ENCODE peak calls at places on chromosomes 16 and 17, in eight cellular contexts. M, J, V, A, U, C, L and T are unnamed samples.

GRCh38 chr16:67426022-67426421 is 4.9 kb upstream of the HSD11B2 start:
- DNase-seq in M (no peak), J (no peak), V (no peak), A (no peak), U (no peak), C (no peak), L (no peak), T (no peak)

GRCh38 chr17:79801156-79802038 is 4.5 kb upstream of the CBX8 start:
- DNase-seq in M (no peak), J (no peak), V (no peak), A (no peak), U (no peak), C (peak), L (no peak), T (peak)

GRCh38 chr17:41717408-41718286 is 5.5 kb downstream of the GAST start:
- DNase-seq in M (peak), J (peak), V (no peak), A (no peak), U (no peak), C (peak), L (no peak), T (peak)

GRCh38 chr16:47463771-47464624 is 2.9 kb downstream of the PHKB start:
- DNase-seq in M (no peak), J (no peak), V (no peak), A (no peak), U (no peak), C (no peak), L (no peak), T (no peak)

GRCh38 chr17:55264640-55265298 is at the start of gene HLF:
- DNase-seq in M (no peak), J (peak), V (peak), A (peak), U (peak), C (peak), L (peak), T (peak)

GRCh38 chr17:70646673-70647072 is 477.3 kb downstream of the KCNJ2 start:
- DNase-seq in M (no peak), J (no peak), V (no peak), A (no peak), U (no peak), C (no peak), L (no peak), T (no peak)

GRCh38 chr16:81035975-81036750 is 521 bp downstream of the ATMIN start:
- DNase-seq in M (peak), J (peak), V (peak), A (peak), U (no peak), C (peak), L (peak), T (peak)

GRCh38 chr17:59754547-59754946 is 47.1 kb downstream of the VMP1 start:
- DNase-seq in M (peak), J (no peak), V (no peak), A (no peak), U (peak), C (no peak), L (no peak), T (peak)

GRCh38 chr17:15914400-15915165 is 30.3 kb upstream of the ADORA2B start:
- DNase-seq in M (no peak), J (no peak), V (no peak), A (no peak), U (no peak), C (no peak), L (no peak), T (peak)

GRCh38 chr17:49995055-49995738 is at the start of gene DLX3:
- DNase-seq in M (peak), J (peak), V (no peak), A (peak), U (no peak), C (peak), L (no peak), T (peak)

GRCh38 chr16:83713597-83713996 is 94.2 kb upstream of the HSBP1 start:
- DNase-seq in M (no peak), J (no peak), V (no peak), A (no peak), U (no peak), C (peak), L (peak), T (peak)

GRCh38 chr17:73250851-73251640 is 10.6 kb downstream of the CPSF4L start:
- DNase-seq in M (no peak), J (no peak), V (no peak), A (no peak), U (no peak), C (peak), L (no peak), T (no peak)

GRCh38 chr16:24668481-24669001 is 60.9 kb upstream of the TNRC6A start:
- DNase-seq in M (peak), J (no peak), V (no peak), A (no peak), U (no peak), C (no peak), L (no peak), T (peak)

GRCh38 chr17:73286863-73287296 is 24.9 kb downstream of the CDC42EP4 start:
- DNase-seq in M (no peak), J (no peak), V (no peak), A (no peak), U (no peak), C (no peak), L (no peak), T (no peak)

GRCh38 chr17:40514013-40514875 is 12.8 kb upstream of the TNS4 start:
- DNase-seq in M (no peak), J (no peak), V (no peak), A (no peak), U (no peak), C (no peak), L (no peak), T (no peak)

GRCh38 chr16:88634141-88634993 is 4.0 kb upstream of the IL17C start:
- DNase-seq in M (no peak), J (peak), V (peak), A (peak), U (peak), C (peak), L (peak), T (no peak)

GRCh38 chr17:21289175-21289901 is 4.8 kb downstream of the MAP2K3 start:
- DNase-seq in M (no peak), J (no peak), V (no peak), A (no peak), U (no peak), C (peak), L (no peak), T (no peak)

GRCh38 chr17:8015957-8016631 is 13.7 kb downstream of the GUCY2D start:
- DNase-seq in M (no peak), J (no peak), V (no peak), A (no peak), U (no peak), C (peak), L (no peak), T (no peak)

GRCh38 chr16:24139282-24139681 is 116.9 kb upstream of the CACNG3 start:
- DNase-seq in M (no peak), J (peak), V (no peak), A (no peak), U (no peak), C (peak), L (no peak), T (no peak)

GRCh38 chr17:78735832-78736525 is 46.1 kb downstream of the CYTH1 start:
- DNase-seq in M (no peak), J (no peak), V (no peak), A (no peak), U (no peak), C (no peak), L (peak), T (peak)

GRCh38 chr17:38731526-38732294 is 1.6 kb downstream of the CISD3 start:
- DNase-seq in M (no peak), J (no peak), V (no peak), A (no peak), U (no peak), C (no peak), L (no peak), T (no peak)